ENCODE peak calls at places on chromosomes 4 and X, in ten cellular contexts. J, W, I, G, U, D, X, S, Z and V are unnamed samples.

GRCh38 chr4:8336412-8337075 is 67.0 kb downstream of the HTRA3 start:
- DNase-seq in J (no peak), W (no peak), I (no peak), G (no peak), U (peak; percentile 39), D (peak; percentile 22), X (no peak), S (no peak), Z (peak; percentile 95), V (no peak)

GRCh38 chr4:94595880-94596483 is 144.2 kb downstream of the PDLIM5 start:
- DNase-seq in J (peak; percentile 22), W (peak; percentile 21), I (no peak), G (no peak), U (peak; percentile 52), D (no peak), X (no peak), S (no peak), Z (peak; percentile 35), V (no peak)

GRCh38 chrX:115367455-115367854 is 77.9 kb downstream of the LUZP4 start:
- DNase-seq in J (no peak), W (no peak), I (no peak), G (no peak), U (peak; percentile 80), D (no peak), X (no peak), S (no peak), Z (peak; percentile 63), V (no peak)

GRCh38 chrX:43969504-43970501 is 3.4 kb downstream of the NDP start:
- DNase-seq in J (no peak), W (no peak), I (no peak), G (no peak), U (peak; percentile 73), D (no peak), X (no peak), S (peak; percentile 19), Z (no peak), V (no peak)

GRCh38 chr4:33467291-33467690 is 2747.1 kb downstream of the PCDH7 start:
- DNase-seq in J (peak; percentile 1), W (no peak), I (no peak), G (no peak), U (no peak), D (no peak), X (peak; percentile 53), S (peak; percentile 34), Z (no peak), V (no peak)

GRCh38 chrX:39883664-39884063 is 214.1 kb downstream of the BCOR start:
- DNase-seq in J (no peak), W (no peak), I (no peak), G (no peak), U (no peak), D (no peak), X (no peak), S (no peak), Z (no peak), V (no peak)

GRCh38 chr4:134650461-134650860 is 448.9 kb upstream of the PABPC4L start:
- DNase-seq in J (no peak), W (no peak), I (no peak), G (no peak), U (no peak), D (no peak), X (no peak), S (no peak), Z (no peak), V (no peak)

GRCh38 chr4:188016754-188017153 is 21.2 kb downstream of the ZFP42 start:
- DNase-seq in J (peak; percentile 13), W (no peak), I (no peak), G (no peak), U (no peak), D (no peak), X (peak; percentile 74), S (peak; percentile 43), Z (no peak), V (no peak)

DNA sequence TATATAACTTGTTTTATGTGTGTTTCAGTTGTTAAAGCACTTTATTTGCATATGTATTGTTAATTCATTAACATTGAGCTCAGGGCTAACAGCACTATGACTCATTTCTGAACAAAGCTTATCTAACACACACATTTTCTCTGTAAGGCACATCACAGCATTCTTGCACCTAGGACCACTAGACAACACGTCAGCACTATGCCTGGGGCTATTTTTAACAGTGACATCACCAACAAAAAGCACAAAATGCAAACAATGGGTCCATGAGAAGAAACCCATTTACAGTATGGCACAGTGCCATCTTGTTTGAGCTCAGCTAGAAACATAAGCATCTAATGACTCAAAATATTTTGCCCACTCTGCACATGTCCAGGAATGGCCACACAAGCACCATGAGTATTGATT is 124.4 kb downstream of the RELL1 start:
- DNase-seq in J (no peak), W (no peak), I (no peak), G (no peak), U (peak; percentile 93), D (no peak), X (no peak), S (no peak), Z (peak; percentile 94), V (no peak)
- TF ChIP-seq CTCF in J (no peak), W (no peak), I (no peak), G (no peak), U (no peak), D (no peak), X (no peak), S (no peak), Z (no peak), V (no peak)

DNA sequence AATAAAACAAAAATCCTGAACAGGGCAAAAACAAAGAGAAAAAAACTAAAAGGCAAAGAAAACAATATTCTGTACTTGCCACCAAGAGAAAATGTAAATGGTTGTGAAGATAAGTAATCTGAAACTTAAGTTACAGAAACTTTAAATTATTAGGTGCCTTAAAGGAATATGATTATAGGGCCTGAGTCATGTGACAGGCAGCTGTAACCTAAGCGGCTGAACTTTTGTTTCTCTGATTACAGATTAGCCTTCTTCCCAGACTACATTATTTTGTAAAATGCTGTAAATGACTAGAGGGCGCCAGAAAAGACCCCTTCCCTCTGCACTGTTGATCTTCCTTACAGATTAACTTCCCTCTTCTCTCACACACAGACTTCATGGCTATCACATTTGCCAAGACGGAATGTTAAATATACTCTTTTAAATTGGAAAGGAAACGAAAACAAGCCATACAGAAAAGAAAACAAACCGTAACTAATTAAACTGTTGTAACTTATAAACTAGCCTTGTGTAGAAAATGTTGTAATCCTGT is 96.6 kb downstream of the EVC2 start:
- DNase-seq in J (no peak), W (no peak), I (no peak), G (no peak), U (no peak), D (no peak), X (no peak), S (no peak), Z (no peak), V (no peak)
- TF ChIP-seq CTCF in J (no peak), W (no peak), I (no peak), G (no peak), U (no peak), D (no peak), X (peak; percentile 36), S (no peak), Z (no peak), V (no peak)

GRCh38 chrX:150086371-150086770 is 148.1 kb upstream of the EOLA2 start:
- DNase-seq in J (no peak), W (no peak), I (no peak), G (no peak), U (peak; percentile 8), D (no peak), X (no peak), S (no peak), Z (no peak), V (no peak)

GRCh38 chrX:150088042-150088441 is 149.8 kb upstream of the EOLA2 start:
- DNase-seq in J (no peak), W (no peak), I (no peak), G (no peak), U (no peak), D (no peak), X (no peak), S (no peak), Z (no peak), V (no peak)

GRCh38 chrX:150085881-150086280 is 147.6 kb upstream of the EOLA2 start:
- DNase-seq in J (no peak), W (no peak), I (no peak), G (no peak), U (peak; percentile 70), D (no peak), X (no peak), S (no peak), Z (no peak), V (no peak)

GRCh38 chrX:150088766-150089518 is 150.7 kb upstream of the EOLA2 start:
- DNase-seq in J (no peak), W (no peak), I (no peak), G (no peak), U (no peak), D (no peak), X (no peak), S (no peak), Z (no peak), V (no peak)

DNA sequence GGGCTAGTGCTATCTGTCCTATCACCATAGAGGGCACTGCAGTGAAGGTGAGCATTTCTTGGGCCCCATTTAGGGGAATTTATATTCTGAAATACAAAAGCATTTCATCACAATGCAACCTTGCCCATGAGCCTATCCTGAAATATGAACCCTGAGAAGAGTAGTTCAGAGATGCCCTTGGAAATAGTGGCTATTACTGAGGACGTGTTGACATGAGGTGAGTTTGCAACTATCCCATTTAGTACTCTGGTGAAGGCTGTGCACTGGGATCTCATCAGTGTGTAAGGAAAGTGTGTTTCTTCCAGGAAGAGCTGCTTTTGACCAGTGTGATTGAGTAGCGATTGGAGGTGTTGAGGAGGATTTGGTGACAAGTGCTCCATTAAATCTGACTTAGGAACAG is 149.3 kb upstream of the EOLA2 start:
- DNase-seq in J (no peak), W (no peak), I (no peak), G (no peak), U (no peak), D (no peak), X (no peak), S (no peak), Z (no peak), V (no peak)
- TF ChIP-seq CTCF in J (no peak), W (no peak), I (no peak), G (no peak), U (no peak), D (no peak), X (peak; percentile 24), S (no peak), Z (peak; percentile 20), V (no peak)

GRCh38 chrX:135520022-135520552 is 373 bp upstream of the INTS6L start:
- DNase-seq in J (no peak), W (no peak), I (no peak), G (no peak), U (peak; percentile 82), D (no peak), X (no peak), S (no peak), Z (no peak), V (no peak)

GRCh38 chrX:135522132-135522530 is 1.7 kb downstream of the INTS6L start:
- DNase-seq in J (no peak), W (no peak), I (no peak), G (no peak), U (no peak), D (no peak), X (no peak), S (no peak), Z (no peak), V (no peak)

GRCh38 chrX:135520553-135521404 is at the start of gene INTS6L:
- DNase-seq in J (peak; percentile 31), W (peak; percentile 88), I (peak; percentile 85), G (peak; percentile 70), U (peak; percentile 90), D (peak; percentile 87), X (peak; percentile 88), S (peak; percentile 70), Z (peak; percentile 84), V (peak; percentile 66)

GRCh38 chrX:135522878-135523693 is 2.6 kb downstream of the INTS6L start:
- DNase-seq in J (no peak), W (no peak), I (no peak), G (no peak), U (peak; percentile 1), D (no peak), X (no peak), S (no peak), Z (no peak), V (no peak)

DNA sequence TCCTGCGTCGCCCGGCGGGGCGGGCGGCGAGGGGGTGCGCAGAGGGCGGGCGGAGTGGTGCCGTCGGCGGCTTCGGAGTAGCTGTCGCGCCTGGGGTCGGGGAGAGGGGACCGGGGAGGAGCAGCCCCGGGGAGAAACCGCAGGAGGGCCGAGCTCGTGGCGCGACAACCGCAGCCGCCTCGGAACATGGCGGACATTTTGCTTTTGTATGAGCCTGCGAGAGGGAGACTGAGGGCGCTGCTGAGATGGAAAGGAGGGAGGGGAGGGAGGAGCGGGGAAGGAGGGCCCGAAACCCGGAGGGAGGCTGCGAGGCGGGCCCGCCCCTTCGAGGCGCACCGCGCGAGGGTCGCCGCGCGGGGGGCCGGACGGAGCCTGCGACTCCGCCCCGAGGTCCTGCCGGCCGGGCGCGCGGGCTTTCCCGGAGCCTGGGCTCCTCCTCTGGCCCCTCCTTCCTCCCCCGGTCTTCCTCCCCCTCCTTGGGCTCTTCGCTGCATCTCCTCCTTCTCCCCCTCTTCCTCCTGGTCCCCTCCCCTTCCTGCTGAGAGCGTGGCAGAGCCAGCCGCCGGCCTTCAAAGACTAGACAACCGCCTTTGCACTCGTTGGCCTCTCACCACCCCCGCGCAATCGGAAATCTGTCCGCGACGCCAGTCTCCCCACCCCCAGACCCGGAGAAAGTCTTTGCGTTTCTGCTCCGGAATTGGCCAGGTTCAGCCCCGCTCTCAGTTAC is 1.1 kb downstream of the INTS6L start:
- DNase-seq in J (peak; percentile 67), W (peak; percentile 78), I (peak; percentile 86), G (peak; percentile 64), U (peak; percentile 90), D (peak; percentile 78), X (peak; percentile 89), S (peak; percentile 75), Z (peak; percentile 78), V (peak; percentile 61)
- TF ChIP-seq CTCF in J (no peak), W (no peak), I (no peak), G (no peak), U (no peak), D (no peak), X (no peak), S (no peak), Z (peak; percentile 18), V (no peak)